ENCODE peak calls at places on chromosomes 5 and 9, in eight cellular contexts. Z is HT1080; D is stimulated activated CD8-positive, alpha-beta memory T cell treated with anti-CD3 and anti-CD28 coated beads, Interleukin-15, amount 100 ng/mL, for 4 hours; M is GM10248; Y is activated T-helper 1 cell treated with Interleukin-2 at 50 U/mL for 16 hours; L is CD8-positive, alpha-beta memory T cell; T is HCEC 1CT; G is sigmoid colon. F is an unnamed sample.

GRCh38 chr5:159324097-159324760 is 6.1 kb downstream of the IL12B start:
- DNase-seq in Z (peak; percentile 67), D (no peak), M (no peak), Y (no peak), L (no peak), T (peak; percentile 90), G (no peak), F (no peak)

GRCh38 chr9:130997925-130998595 is 10.9 kb upstream of the LAMC3 start:
- DNase-seq in Z (peak; percentile 73), D (no peak), M (peak; percentile 81), Y (no peak), L (no peak), T (peak; percentile 57), G (no peak), F (no peak)

GRCh38 chr5:149834246-149834855 is 104.2 kb downstream of the PPARGC1B start:
- DNase-seq in Z (peak; percentile 59), D (no peak), M (peak; percentile 77), Y (no peak), L (peak; percentile 42), T (peak; percentile 69), G (no peak), F (no peak)

GRCh38 chr5:91643796-91644195 is 260.7 kb upstream of the ARRDC3 start:
- DNase-seq in Z (no peak), D (no peak), M (no peak), Y (no peak), L (no peak), T (peak; percentile 17), G (no peak), F (no peak)

GRCh38 chr9:137112564-137113384 is 1.8 kb downstream of the DPP7 start:
- DNase-seq in Z (no peak), D (no peak), M (peak; percentile 7), Y (no peak), L (no peak), T (no peak), G (peak; percentile 64), F (no peak)

GRCh38 chr9:92133949-92134604 is 18.9 kb upstream of the SPTLC1 start:
- DNase-seq in Z (peak; percentile 86), D (peak; percentile 35), M (peak; percentile 83), Y (peak; percentile 50), L (peak; percentile 61), T (peak; percentile 69), G (peak; percentile 89), F (peak; percentile 94)

GRCh38 chr5:72007336-72008111 is 99.8 kb upstream of the MAP1B start:
- DNase-seq in Z (no peak), D (no peak), M (no peak), Y (no peak), L (no peak), T (no peak), G (no peak), F (no peak)

GRCh38 chr9:75866273-75866871 is 24.1 kb upstream of the PCSK5 start:
- DNase-seq in Z (peak; percentile 7), D (no peak), M (peak; percentile 23), Y (no peak), L (no peak), T (peak; percentile 24), G (no peak), F (no peak)

GRCh38 chr9:78103971-78104433 is 72.4 kb upstream of the GNAQ start:
- DNase-seq in Z (no peak), D (no peak), M (no peak), Y (no peak), L (peak; percentile 36), T (no peak), G (no peak), F (no peak)

GRCh38 chr9:94644543-94644942 is 5.2 kb upstream of the FBP1 start:
- DNase-seq in Z (no peak), D (no peak), M (no peak), Y (no peak), L (no peak), T (no peak), G (no peak), F (no peak)

GRCh38 chr5:122173484-122174191 is 44.3 kb downstream of the ZNF474 start:
- DNase-seq in Z (no peak), D (no peak), M (no peak), Y (no peak), L (no peak), T (no peak), G (no peak), F (no peak)

F was measured in spleen.